ENCODE peak calls at places on chromosomes 6 and 20, in six cellular contexts. One of them, this sample, is unnamed.
A peak's percentile ranks its signal among the peaks of the same experiment; 100 is the strongest.

GRCh38 chr6:46290435-46290834 is 119.7 kb upstream of the ENPP5 start:
- DNase-seq in PC-9: no peak
- DNase-seq in IMR-90: no peak
- DNase-seq in endodermal cell: no peak
- DNase-seq in pancreas: no peak
- DNase-seq in NB4: no peak
- DNase-seq in this sample: no peak

GRCh38 chr6:14129572-14129971 is 12.0 kb downstream of the CD83 start:
- DNase-seq in IMR-90: peak; percentile 80
- DNase-seq in pancreas: no peak
- DNase-seq in PC-9: no peak
- DNase-seq in NB4: peak; percentile 76
- DNase-seq in endodermal cell: peak; percentile 84
- DNase-seq in this sample: peak; percentile 70

GRCh38 chr6:25042599-25042936 is 106.8 kb upstream of the RIPOR2 start:
- DNase-seq in endodermal cell: no peak
- DNase-seq in NB4: no peak
- DNase-seq in pancreas: no peak
- DNase-seq in PC-9: no peak
- DNase-seq in IMR-90: no peak
- DNase-seq in this sample: no peak

GRCh38 chr6:56226946-56227879 is 20.2 kb downstream of the COL21A1 start:
- DNase-seq in PC-9: no peak
- DNase-seq in pancreas: no peak
- DNase-seq in NB4: no peak
- DNase-seq in IMR-90: peak; percentile 46
- DNase-seq in endodermal cell: no peak
- DNase-seq in this sample: peak; percentile 39

GRCh38 chr6:140586426-140587061 is 1212.1 kb upstream of the CITED2 start:
- DNase-seq in PC-9: no peak
- DNase-seq in IMR-90: no peak
- DNase-seq in pancreas: no peak
- DNase-seq in endodermal cell: no peak
- DNase-seq in NB4: no peak
- DNase-seq in this sample: no peak

GRCh38 chr20:667351-668034 is 8.1 kb downstream of the SCRT2 start:
- DNase-seq in PC-9: no peak
- DNase-seq in NB4: peak; percentile 73
- DNase-seq in endodermal cell: peak; percentile 92
- DNase-seq in pancreas: no peak
- DNase-seq in IMR-90: peak; percentile 34
- DNase-seq in this sample: peak; percentile 22

GRCh38 chr20:51889466-51889865 is 87.1 kb upstream of the SALL4 start:
- DNase-seq in PC-9: no peak
- DNase-seq in NB4: no peak
- DNase-seq in endodermal cell: peak; percentile 75
- DNase-seq in IMR-90: no peak
- DNase-seq in pancreas: no peak
- DNase-seq in this sample: no peak

GRCh38 chr6:11632231-11632630 is 94.7 kb downstream of the TMEM170B start:
- DNase-seq in PC-9: peak; percentile 82
- DNase-seq in endodermal cell: no peak
- DNase-seq in NB4: no peak
- DNase-seq in pancreas: no peak
- DNase-seq in IMR-90: peak; percentile 39
- DNase-seq in this sample: no peak

GRCh38 chr6:149234051-149234962 is 83.2 kb upstream of the TAB2 start:
- DNase-seq in NB4: peak; percentile 64
- DNase-seq in IMR-90: peak; percentile 52
- DNase-seq in pancreas: no peak
- DNase-seq in endodermal cell: no peak
- DNase-seq in PC-9: peak; percentile 57
- DNase-seq in this sample: peak; percentile 46

GRCh38 chr20:54650201-54650722 is 174.9 kb downstream of the DOK5 start:
- DNase-seq in endodermal cell: no peak
- DNase-seq in IMR-90: peak; percentile 43
- DNase-seq in NB4: no peak
- DNase-seq in PC-9: no peak
- DNase-seq in pancreas: no peak
- DNase-seq in this sample: no peak

GRCh38 chr6:95352064-95352463 is 225.3 kb upstream of the MANEA start:
- DNase-seq in IMR-90: no peak
- DNase-seq in endodermal cell: no peak
- DNase-seq in pancreas: no peak
- DNase-seq in PC-9: no peak
- DNase-seq in NB4: no peak
- DNase-seq in this sample: no peak

GRCh38 chr6:23213193-23213592 is 643.8 kb downstream of the HDGFL1 start:
- DNase-seq in NB4: no peak
- DNase-seq in IMR-90: peak; percentile 76
- DNase-seq in pancreas: no peak
- DNase-seq in endodermal cell: no peak
- DNase-seq in PC-9: no peak
- DNase-seq in this sample: no peak

GRCh38 chr6:101114703-101115102 is 233.6 kb upstream of the ASCC3 start:
- DNase-seq in endodermal cell: no peak
- DNase-seq in pancreas: no peak
- DNase-seq in IMR-90: peak; percentile 20
- DNase-seq in PC-9: no peak
- DNase-seq in NB4: peak; percentile 50
- DNase-seq in this sample: peak; percentile 47
- TF ChIP-seq CTCF in endodermal cell: peak; percentile 73
- TF ChIP-seq CTCF in pancreas: no peak
- TF ChIP-seq CTCF in IMR-90: peak; percentile 61
- TF ChIP-seq CTCF in PC-9: peak; percentile 70
- TF ChIP-seq CTCF in NB4: peak; percentile 38
- TF ChIP-seq CTCF in this sample: peak; percentile 68

DNA sequence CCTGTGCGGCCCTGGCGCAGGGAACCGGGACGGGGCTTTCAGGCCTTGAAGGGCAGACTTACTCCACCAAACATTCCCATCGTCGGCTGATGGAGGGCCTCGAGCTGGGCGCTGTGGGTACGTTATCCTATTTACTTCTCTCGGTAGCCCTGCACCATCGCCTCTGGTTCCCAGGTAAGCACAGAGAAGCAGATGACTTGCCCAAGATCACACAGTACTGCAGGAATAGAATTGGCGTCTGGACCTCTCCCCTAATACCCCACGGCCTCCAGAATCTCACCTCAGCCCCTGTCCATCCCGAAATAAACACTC is 46.4 kb downstream of the PDYN start:
- DNase-seq in PC-9: no peak
- DNase-seq in endodermal cell: no peak
- DNase-seq in NB4: no peak
- DNase-seq in IMR-90: no peak
- DNase-seq in pancreas: no peak
- DNase-seq in this sample: no peak
- H3K4me3 ChIP-seq in PC-9: no peak overlapping the region
- H3K4me3 ChIP-seq in endodermal cell: no peak overlapping the region
- H3K4me3 ChIP-seq in NB4: no peak overlapping the region
- H3K4me3 ChIP-seq in IMR-90: no peak overlapping the region
- H3K4me3 ChIP-seq in pancreas: peak overlapping the region; percentile 18
- H3K4me3 ChIP-seq in this sample: no peak overlapping the region

DNA sequence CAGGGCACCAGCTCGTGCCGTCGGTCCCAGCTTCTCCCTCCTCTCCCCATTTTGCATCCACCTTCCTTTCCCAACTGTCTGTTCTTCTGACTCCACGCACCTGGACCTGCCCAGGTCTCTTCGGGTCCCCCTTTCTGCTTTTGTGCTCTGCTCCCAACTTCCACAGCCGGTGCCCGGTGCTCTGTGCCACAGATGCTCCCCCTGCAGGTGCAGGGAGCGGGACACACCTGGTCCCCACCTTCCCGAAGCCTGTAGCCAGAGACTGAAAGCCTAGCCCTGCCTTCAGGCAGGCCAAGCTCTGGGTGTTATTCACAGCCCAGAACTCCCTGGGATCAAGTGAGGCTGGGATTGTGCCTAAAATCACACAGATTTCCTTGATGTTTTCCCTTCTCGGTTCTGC is 24.6 kb upstream of the BMP7 start:
- DNase-seq in IMR-90: no peak
- DNase-seq in PC-9: no peak
- DNase-seq in endodermal cell: peak; percentile 81
- DNase-seq in NB4: no peak
- DNase-seq in pancreas: no peak
- DNase-seq in this sample: no peak
- TF ChIP-seq CTCF in IMR-90: no peak
- TF ChIP-seq CTCF in PC-9: peak; percentile 41
- TF ChIP-seq CTCF in endodermal cell: peak; percentile 76
- TF ChIP-seq CTCF in NB4: no peak
- TF ChIP-seq CTCF in pancreas: no peak
- TF ChIP-seq CTCF in this sample: peak; percentile 3

GRCh38 chr20:21301940-21302644 is 1.0 kb upstream of the XRN2 start:
- DNase-seq in endodermal cell: no peak
- DNase-seq in PC-9: no peak
- DNase-seq in NB4: no peak
- DNase-seq in pancreas: no peak
- DNase-seq in IMR-90: no peak
- DNase-seq in this sample: no peak
- H3K4me3 ChIP-seq in endodermal cell: peak overlapping the region; percentile 93
- H3K4me3 ChIP-seq in PC-9: peak overlapping the region; percentile 70
- H3K4me3 ChIP-seq in NB4: peak overlapping the region; percentile 93
- H3K4me3 ChIP-seq in pancreas: peak overlapping the region; percentile 75
- H3K4me3 ChIP-seq in IMR-90: peak overlapping the region; percentile 81
- H3K4me3 ChIP-seq in this sample: peak overlapping the region; percentile 84

This sample was measured in brain microvascular endothelial cell.